ENCODE peak calls at places on chromosomes 6 and 20, in ten cellular contexts. H, E, B, M, P, I, D, L, R and Q are unnamed samples.
A peak's percentile ranks its signal among the peaks of the same experiment; 100 is the strongest.

GRCh38 chr6:139533573-139534471 is 159.4 kb upstream of the CITED2 start:
- DNase-seq in H (no peak), E (no peak), B (no peak), M (no peak), P (no peak), I (peak; percentile 49), D (peak; percentile 72), L (no peak), R (no peak), Q (no peak)

GRCh38 chr20:846894-847278 is 13.4 kb downstream of the FAM110A start:
- DNase-seq in H (no peak), E (no peak), B (peak; percentile 68), M (no peak), P (peak; percentile 42), I (peak; percentile 90), D (no peak), L (no peak), R (no peak), Q (no peak)

GRCh38 chr6:99521557-99522286 is 6.5 kb upstream of the USP45 start:
- DNase-seq in H (no peak), E (no peak), B (no peak), M (peak; percentile 41), P (no peak), I (peak; percentile 70), D (no peak), L (no peak), R (peak; percentile 13), Q (no peak)

GRCh38 chr6:32132110-32132509 is 2.0 kb upstream of the FKBPL start:
- DNase-seq in H (no peak), E (no peak), B (no peak), M (no peak), P (no peak), I (no peak), D (no peak), L (no peak), R (no peak), Q (no peak)

GRCh38 chr20:35698298-35699126 is 640 bp downstream of the NFS1 start:
- DNase-seq in H (no peak), E (no peak), B (peak; percentile 10), M (no peak), P (no peak), I (peak; percentile 52), D (no peak), L (no peak), R (no peak), Q (no peak)

GRCh38 chr20:43538855-43539700 is 19.7 kb upstream of the SGK2 start:
- DNase-seq in H (no peak), E (no peak), B (no peak), M (no peak), P (no peak), I (no peak), D (no peak), L (no peak), R (no peak), Q (no peak)

GRCh38 chr20:43459022-43459942 is 1.6 kb downstream of the SRSF6 start:
- DNase-seq in H (no peak), E (no peak), B (no peak), M (no peak), P (no peak), I (no peak), D (no peak), L (no peak), R (no peak), Q (no peak)

GRCh38 chr20:3805594-3806264 is 9.6 kb downstream of the CDC25B start:
- DNase-seq in H (no peak), E (no peak), B (no peak), M (no peak), P (no peak), I (no peak), D (no peak), L (no peak), R (no peak), Q (no peak)

GRCh38 chr6:232896-233640 is 59.2 kb upstream of the DUSP22 start:
- DNase-seq in H (no peak), E (no peak), B (no peak), M (no peak), P (no peak), I (no peak), D (no peak), L (no peak), R (no peak), Q (no peak)